ENCODE peak calls at places on chromosomes 16 and 17, in six cellular contexts. B is skeletal muscle cell; E is C1 segment of cervical spinal cord; L is activated naive CD8-positive, alpha-beta T cell treated with anti-CD3 and anti-CD28 coated beads, Interleukin-2, amount 10 ng/mL, durations not matched to agents 7 days and 5 days; I is WTC11; D is BE2C. F is an unnamed sample.

GRCh38 chr16:70635356-70636016 is 10.9 kb upstream of the IL34 start:
- DNase-seq in B (peak), E (no peak), L (no peak), I (no peak), D (no peak), F (no peak)

GRCh38 chr17:45820052-45820780 is 24.5 kb upstream of the SPPL2C start:
- DNase-seq in B (no peak), E (peak), L (no peak), I (no peak), D (no peak), F (no peak)

GRCh38 chr16:4233431-4233830 is 8.4 kb downstream of the SRL start:
- DNase-seq in B (no peak), E (no peak), L (no peak), I (no peak), D (no peak), F (no peak)

GRCh38 chr16:49663081-49664057 is 192.5 kb downstream of the ZNF423 start:
- DNase-seq in B (no peak), E (no peak), L (no peak), I (no peak), D (no peak), F (no peak)

GRCh38 chr16:5024632-5025031 is 9.1 kb downstream of the NAGPA start:
- DNase-seq in B (no peak), E (no peak), L (no peak), I (no peak), D (no peak), F (peak)

GRCh38 chr17:6684881-6685767 is 28.0 kb downstream of the SLC13A5 start:
- DNase-seq in B (no peak), E (no peak), L (no peak), I (no peak), D (no peak), F (no peak)

GRCh38 chr17:37648555-37648954 is 5.3 kb upstream of the DDX52 start:
- DNase-seq in B (no peak), E (no peak), L (no peak), I (no peak), D (no peak), F (no peak)

GRCh38 chr16:72099377-72099818 is 5.8 kb downstream of the DHX38 start:
- DNase-seq in B (peak), E (no peak), L (peak), I (peak), D (peak), F (peak)

GRCh38 chr17:73304438-73304837 is 7.4 kb downstream of the CDC42EP4 start:
- DNase-seq in B (no peak), E (peak), L (no peak), I (no peak), D (no peak), F (no peak)

GRCh38 chr17:18270851-18271170 is 10.3 kb downstream of the MIEF2 start:
- DNase-seq in B (no peak), E (no peak), L (no peak), I (no peak), D (no peak), F (no peak)

F was measured in WERI-Rb-1.